ENCODE peak calls at places on chromosomes 1 and 21, in seven cellular contexts. B is BE2C, Y is HCT116, M is GM12865, T is AG04450, K is brain microvascular endothelial cell, A is lung. X is an unnamed sample.

GRCh38 chr1:40059960-40060337 is 19.4 kb downstream of the CAP1 start:
- DNase-seq in B (no peak), Y (no peak), M (peak; percentile 26), T (no peak), K (no peak), A (no peak), X (no peak)

GRCh38 chr1:196734460-196734859 is 40.2 kb upstream of the CFHR3 start:
- DNase-seq in B (no peak), Y (no peak), M (no peak), T (no peak), K (no peak), A (no peak), X (no peak)

GRCh38 chr1:59238993-59239392 is 57.9 kb upstream of the FGGY start:
- DNase-seq in B (no peak), Y (no peak), M (no peak), T (no peak), K (no peak), A (no peak), X (no peak)

GRCh38 chr1:151156515-151156819 is at the start of gene TNFAIP8L2:
- DNase-seq in B (no peak), Y (no peak), M (peak; percentile 82), T (no peak), K (no peak), A (peak; percentile 62), X (no peak)

GRCh38 chr1:2454227-2454626 is 21.9 kb upstream of the PLCH2 start:
- DNase-seq in B (no peak), Y (no peak), M (no peak), T (no peak), K (no peak), A (no peak), X (no peak)

GRCh38 chr1:197173571-197174482 is 27.4 kb upstream of the ASPM start:
- DNase-seq in B (no peak), Y (no peak), M (no peak), T (peak; percentile 18), K (peak; percentile 75), A (peak; percentile 57), X (peak; percentile 86)

GRCh38 chr1:112991721-112992120 is 35.7 kb upstream of the SLC16A1 start:
- DNase-seq in B (no peak), Y (no peak), M (no peak), T (no peak), K (no peak), A (no peak), X (no peak)

GRCh38 chr1:180632326-180633088 is 685 bp downstream of the XPR1 start:
- DNase-seq in B (peak; percentile 73), Y (no peak), M (peak; percentile 64), T (no peak), K (no peak), A (peak; percentile 63), X (no peak)

GRCh38 chr1:219582310-219582709 is 30.6 kb downstream of the ZC3H11B start:
- DNase-seq in B (no peak), Y (no peak), M (peak; percentile 48), T (no peak), K (peak; percentile 48), A (no peak), X (no peak)

GRCh38 chr1:2859881-2860430 is 58.5 kb upstream of the TTC34 start:
- DNase-seq in B (no peak), Y (no peak), M (no peak), T (no peak), K (no peak), A (no peak), X (no peak)

GRCh38 chr1:176656257-176656995 is 193.5 kb downstream of the PAPPA2 start:
- DNase-seq in B (no peak), Y (no peak), M (no peak), T (no peak), K (peak; percentile 16), A (no peak), X (peak; percentile 22)

GRCh38 chr1:235018161-235018560 is 110.5 kb downstream of the TOMM20 start:
- DNase-seq in B (peak; percentile 28), Y (peak; percentile 19), M (no peak), T (peak; percentile 92), K (peak; percentile 98), A (no peak), X (peak; percentile 92)

GRCh38 chr1:182761396-182762395 is 27.9 kb upstream of the NPL start:
- DNase-seq in B (no peak), Y (no peak), M (peak; percentile 35), T (no peak), K (no peak), A (no peak), X (peak; percentile 24)

GRCh38 chr1:205225901-205226765 is 1.6 kb upstream of the TMCC2 start:
- DNase-seq in B (no peak), Y (no peak), M (no peak), T (no peak), K (no peak), A (no peak), X (no peak)

GRCh38 chr1:58885998-58886397 is 102.2 kb upstream of the JUN start:
- DNase-seq in B (no peak), Y (no peak), M (no peak), T (no peak), K (no peak), A (no peak), X (no peak)

GRCh38 chr1:43285269-43285986 is at the start of gene C1orf210:
- DNase-seq in B (no peak), Y (peak; percentile 81), M (no peak), T (no peak), K (no peak), A (peak; percentile 91), X (no peak)

GRCh38 chr1:147225193-147225730 is at the start of gene FMO5:
- DNase-seq in B (no peak), Y (no peak), M (peak; percentile 74), T (peak; percentile 45), K (peak; percentile 53), A (peak; percentile 78), X (peak; percentile 71)

GRCh38 chr1:10990828-10991227 is 21.6 kb upstream of the TARDBP start:
- DNase-seq in B (no peak), Y (no peak), M (no peak), T (no peak), K (no peak), A (no peak), X (no peak)

GRCh38 chr1:168391759-168392681 is 111.3 kb downstream of the TBX19 start:
- DNase-seq in B (no peak), Y (no peak), M (no peak), T (no peak), K (no peak), A (no peak), X (no peak)

GRCh38 chr1:226945858-226946245 is 5.8 kb downstream of the COQ8A start:
- DNase-seq in B (no peak), Y (no peak), M (no peak), T (no peak), K (no peak), A (no peak), X (no peak)
- H3K4me3 ChIP-seq in B (no peak overlapping the region), Y (no peak overlapping the region), M (no peak overlapping the region), T (no peak overlapping the region), K (no peak overlapping the region), A (no peak overlapping the region), X (no peak overlapping the region)

GRCh38 chr21:37642493-37642892 is 273.8 kb downstream of the KCNJ6 start:
- DNase-seq in B (no peak), Y (peak; percentile 24), M (peak; percentile 72), T (no peak), K (no peak), A (no peak), X (no peak)
- TF ChIP-seq CTCF in B (peak; percentile 37), Y (peak; percentile 58), M (peak; percentile 42), T (no peak), K (peak; percentile 11), A (no peak), X (peak; percentile 14)

DNA sequence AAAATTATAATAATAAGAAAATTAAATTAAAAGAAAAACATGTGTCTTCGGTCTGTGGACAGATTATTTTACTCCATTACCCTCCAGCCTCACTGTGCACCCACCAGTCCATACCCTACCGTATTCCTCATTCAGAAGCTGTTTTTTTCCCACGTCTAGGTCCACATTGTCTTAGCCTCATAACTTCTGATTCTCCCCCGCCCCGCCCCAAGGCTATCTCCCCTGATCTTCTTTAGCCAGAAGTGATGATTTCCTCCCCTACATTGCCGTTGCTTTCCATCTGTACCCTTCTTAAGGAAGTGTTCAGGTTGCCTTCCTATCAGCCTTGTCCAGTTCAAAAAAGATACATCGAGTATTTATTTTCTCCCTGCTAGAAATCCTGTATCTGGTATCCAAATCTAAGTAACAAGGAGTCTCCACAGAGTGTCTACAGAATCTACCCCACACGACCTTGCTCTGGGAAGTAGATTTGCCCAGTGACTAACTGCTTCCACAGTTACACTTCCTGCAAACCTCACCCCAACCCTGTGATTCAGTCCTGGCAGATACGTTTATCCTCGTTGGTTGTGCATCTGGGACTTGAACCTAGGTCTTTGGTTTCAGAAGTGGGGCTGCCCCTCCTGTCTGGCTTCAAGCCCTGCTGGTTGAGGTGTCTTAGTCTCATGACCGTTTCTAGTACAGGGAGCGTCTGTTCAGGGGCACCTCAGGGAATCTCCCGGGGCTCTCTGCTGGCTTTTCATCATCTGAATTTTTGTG is 470.2 kb downstream of the CAMTA1 start:
- DNase-seq in B (no peak), Y (no peak), M (no peak), T (no peak), K (peak; percentile 47), A (no peak), X (peak; percentile 12)
- H3K4me3 ChIP-seq in B (no peak overlapping the region), Y (no peak overlapping the region), M (no peak overlapping the region), T (no peak overlapping the region), K (no peak overlapping the region), A (no peak overlapping the region), X (no peak overlapping the region)

GRCh38 chr1:46528297-46528955 is 23.0 kb downstream of the KNCN start:
- DNase-seq in B (no peak), Y (no peak), M (no peak), T (no peak), K (no peak), A (no peak), X (peak; percentile 14)
- TF ChIP-seq CTCF in B (peak; percentile 1), Y (no peak), M (no peak), T (peak; percentile 40), K (peak; percentile 44), A (no peak), X (peak; percentile 14)